ENCODE peak calls at places on chromosomes 4 and X, in five cellular contexts. N is fibroblast of lung, S is SIG-M5, C is GM23338, Y is germinal center. X is an unnamed sample.

GRCh38 chr4:66571145-66571544 is 900.9 kb upstream of the EPHA5 start:
- DNase-seq in N (no peak), S (no peak), C (no peak), Y (no peak), X (no peak)

GRCh38 chr4:128107766-128108165 is 46.7 kb downstream of the LARP1B start:
- DNase-seq in N (peak), S (no peak), C (no peak), Y (no peak), X (no peak)

GRCh38 chrX:133610056-133610455 is 194.8 kb upstream of the GPC4 start:
- DNase-seq in N (peak), S (no peak), C (no peak), Y (no peak), X (no peak)

GRCh38 chr4:148573284-148573683 is 131.1 kb upstream of the NR3C2 start:
- DNase-seq in N (no peak), S (no peak), C (peak), Y (no peak), X (no peak)

GRCh38 chr4:13597604-13598003 is 29.9 kb downstream of the BOD1L1 start:
- DNase-seq in N (no peak), S (no peak), C (no peak), Y (no peak), X (no peak)

GRCh38 chrX:119381349-119381944 is 17.7 kb upstream of the SLC25A43 start:
- DNase-seq in N (no peak), S (no peak), C (no peak), Y (no peak), X (no peak)

GRCh38 chrX:3962511-3963350 is 249.3 kb upstream of the PRKX start:
- DNase-seq in N (peak), S (no peak), C (peak), Y (no peak), X (peak)

GRCh38 chr4:113179091-113179490 is 129.6 kb downstream of the ANK2 start:
- DNase-seq in N (peak), S (no peak), C (no peak), Y (no peak), X (no peak)

GRCh38 chr4:185096032-185096653 is 46.9 kb upstream of the SLC25A4 start:
- DNase-seq in N (peak), S (no peak), C (peak), Y (peak), X (peak)

GRCh38 chr4:186724861-186725419 is 1.3 kb upstream of the FAT1 start:
- DNase-seq in N (peak), S (no peak), C (no peak), Y (no peak), X (no peak)